ENCODE peak calls at places on chromosome 5, in six cellular contexts. One of them, this sample, is unnamed.

GRCh38 chr5:23412515-23412914 is 94.9 kb upstream of the PRDM9 start:
- DNase-seq in right cardiac atrium: no peak
- DNase-seq in tibial artery: no peak
- DNase-seq in effector memory CD4-positive, alpha-beta T cell: no peak
- DNase-seq in cardiac muscle cell: no peak
- DNase-seq in psoas muscle: no peak
- DNase-seq in this sample: no peak

GRCh38 chr5:170287532-170287931 is 10.0 kb downstream of the LCP2 start:
- DNase-seq in tibial artery: peak; percentile 79
- DNase-seq in psoas muscle: peak; percentile 70
- DNase-seq in effector memory CD4-positive, alpha-beta T cell: no peak
- DNase-seq in cardiac muscle cell: peak; percentile 51
- DNase-seq in right cardiac atrium: peak; percentile 65
- DNase-seq in this sample: peak; percentile 64

GRCh38 chr5:92979716-92980115 is 601.3 kb downstream of the NR2F1-AS1 start:
- DNase-seq in psoas muscle: no peak
- DNase-seq in effector memory CD4-positive, alpha-beta T cell: no peak
- DNase-seq in cardiac muscle cell: no peak
- DNase-seq in right cardiac atrium: no peak
- DNase-seq in tibial artery: no peak
- DNase-seq in this sample: no peak

GRCh38 chr5:139954462-139954861 is 88.6 kb downstream of the NRG2 start:
- DNase-seq in right cardiac atrium: no peak
- DNase-seq in psoas muscle: no peak
- DNase-seq in effector memory CD4-positive, alpha-beta T cell: no peak
- DNase-seq in cardiac muscle cell: no peak
- DNase-seq in tibial artery: no peak
- DNase-seq in this sample: no peak

GRCh38 chr5:58106754-58107410 is 353.0 kb downstream of the PLK2 start:
- DNase-seq in effector memory CD4-positive, alpha-beta T cell: no peak
- DNase-seq in tibial artery: no peak
- DNase-seq in psoas muscle: no peak
- DNase-seq in right cardiac atrium: no peak
- DNase-seq in cardiac muscle cell: no peak
- DNase-seq in this sample: no peak

GRCh38 chr5:61304611-61305369 is 27.3 kb upstream of the ZSWIM6 start:
- DNase-seq in right cardiac atrium: peak; percentile 39
- DNase-seq in tibial artery: no peak
- DNase-seq in cardiac muscle cell: peak; percentile 87
- DNase-seq in effector memory CD4-positive, alpha-beta T cell: no peak
- DNase-seq in psoas muscle: no peak
- DNase-seq in this sample: peak; percentile 57

GRCh38 chr5:53963958-53964357 is 346.4 kb downstream of the ARL15 start:
- DNase-seq in right cardiac atrium: no peak
- DNase-seq in psoas muscle: no peak
- DNase-seq in effector memory CD4-positive, alpha-beta T cell: no peak
- DNase-seq in cardiac muscle cell: no peak
- DNase-seq in tibial artery: no peak
- DNase-seq in this sample: no peak

GRCh38 chr5:96962540-96962991 is 26.7 kb downstream of the LNPEP start:
- DNase-seq in cardiac muscle cell: no peak
- DNase-seq in tibial artery: no peak
- DNase-seq in right cardiac atrium: no peak
- DNase-seq in effector memory CD4-positive, alpha-beta T cell: no peak
- DNase-seq in psoas muscle: no peak
- DNase-seq in this sample: no peak

GRCh38 chr5:84494453-84494852 is 109.8 kb upstream of the EDIL3 start:
- DNase-seq in right cardiac atrium: no peak
- DNase-seq in effector memory CD4-positive, alpha-beta T cell: no peak
- DNase-seq in psoas muscle: no peak
- DNase-seq in tibial artery: no peak
- DNase-seq in cardiac muscle cell: peak; percentile 75
- DNase-seq in this sample: no peak

GRCh38 chr5:169626779-169627178 is 10.3 kb upstream of the DOCK2 start:
- DNase-seq in psoas muscle: no peak
- DNase-seq in cardiac muscle cell: peak; percentile 96
- DNase-seq in tibial artery: no peak
- DNase-seq in effector memory CD4-positive, alpha-beta T cell: no peak
- DNase-seq in right cardiac atrium: no peak
- DNase-seq in this sample: no peak

GRCh38 chr5:161544350-161544765 is 2.2 kb downstream of the GABRB2 start:
- DNase-seq in psoas muscle: no peak
- DNase-seq in cardiac muscle cell: peak; percentile 64
- DNase-seq in tibial artery: no peak
- DNase-seq in right cardiac atrium: no peak
- DNase-seq in effector memory CD4-positive, alpha-beta T cell: no peak
- DNase-seq in this sample: no peak

GRCh38 chr5:95283761-95284511 is 958 bp downstream of the MCTP1 start:
- DNase-seq in right cardiac atrium: peak; percentile 15
- DNase-seq in cardiac muscle cell: peak; percentile 8
- DNase-seq in psoas muscle: no peak
- DNase-seq in effector memory CD4-positive, alpha-beta T cell: no peak
- DNase-seq in tibial artery: no peak
- DNase-seq in this sample: peak; percentile 49

GRCh38 chr5:95102080-95102479 is 182.8 kb downstream of the MCTP1 start:
- DNase-seq in tibial artery: no peak
- DNase-seq in effector memory CD4-positive, alpha-beta T cell: no peak
- DNase-seq in psoas muscle: no peak
- DNase-seq in right cardiac atrium: no peak
- DNase-seq in cardiac muscle cell: no peak
- DNase-seq in this sample: no peak

GRCh38 chr5:178382689-178383276 is 150.2 kb upstream of the PHYKPL start:
- DNase-seq in cardiac muscle cell: no peak
- DNase-seq in psoas muscle: no peak
- DNase-seq in effector memory CD4-positive, alpha-beta T cell: no peak
- DNase-seq in right cardiac atrium: no peak
- DNase-seq in tibial artery: no peak
- DNase-seq in this sample: no peak

GRCh38 chr5:33371660-33372059 is 69.1 kb upstream of the TARS1 start:
- DNase-seq in cardiac muscle cell: no peak
- DNase-seq in psoas muscle: no peak
- DNase-seq in tibial artery: no peak
- DNase-seq in right cardiac atrium: no peak
- DNase-seq in effector memory CD4-positive, alpha-beta T cell: no peak
- DNase-seq in this sample: no peak

GRCh38 chr5:1548702-1549523 is 25.2 kb upstream of the LPCAT1 start:
- DNase-seq in right cardiac atrium: no peak
- DNase-seq in psoas muscle: no peak
- DNase-seq in cardiac muscle cell: no peak
- DNase-seq in tibial artery: peak; percentile 44
- DNase-seq in effector memory CD4-positive, alpha-beta T cell: no peak
- DNase-seq in this sample: peak; percentile 28

GRCh38 chr5:169648725-169649124 is 11.7 kb downstream of the DOCK2 start:
- DNase-seq in right cardiac atrium: peak; percentile 19
- DNase-seq in tibial artery: no peak
- DNase-seq in cardiac muscle cell: peak; percentile 43
- DNase-seq in psoas muscle: no peak
- DNase-seq in effector memory CD4-positive, alpha-beta T cell: no peak
- DNase-seq in this sample: no peak

GRCh38 chr5:124748687-124749594 is 2.5 kb upstream of the ZNF608 start:
- DNase-seq in effector memory CD4-positive, alpha-beta T cell: no peak
- DNase-seq in right cardiac atrium: peak; percentile 57
- DNase-seq in tibial artery: peak; percentile 74
- DNase-seq in psoas muscle: peak; percentile 66
- DNase-seq in cardiac muscle cell: peak; percentile 95
- DNase-seq in this sample: peak; percentile 82

GRCh38 chr5:59790399-59791130 is 103.0 kb downstream of the PDE4D start:
- DNase-seq in cardiac muscle cell: peak; percentile 66
- DNase-seq in psoas muscle: no peak
- DNase-seq in right cardiac atrium: peak; percentile 24
- DNase-seq in tibial artery: no peak
- DNase-seq in effector memory CD4-positive, alpha-beta T cell: no peak
- DNase-seq in this sample: no peak

GRCh38 chr5:78429332-78429849 is 69.0 kb downstream of the SCAMP1 start:
- DNase-seq in effector memory CD4-positive, alpha-beta T cell: no peak
- DNase-seq in cardiac muscle cell: no peak
- DNase-seq in psoas muscle: no peak
- DNase-seq in tibial artery: no peak
- DNase-seq in right cardiac atrium: no peak
- DNase-seq in this sample: no peak

GRCh38 chr5:174319551-174319950 is 274.0 kb downstream of the NSG2 start:
- DNase-seq in cardiac muscle cell: no peak
- DNase-seq in effector memory CD4-positive, alpha-beta T cell: no peak
- DNase-seq in tibial artery: peak; percentile 51
- DNase-seq in right cardiac atrium: no peak
- DNase-seq in psoas muscle: no peak
- DNase-seq in this sample: no peak

GRCh38 chr5:14004598-14005394 is 60.3 kb upstream of the DNAH5 start:
- DNase-seq in effector memory CD4-positive, alpha-beta T cell: no peak
- DNase-seq in cardiac muscle cell: no peak
- DNase-seq in tibial artery: no peak
- DNase-seq in psoas muscle: no peak
- DNase-seq in right cardiac atrium: no peak
- DNase-seq in this sample: no peak

GRCh38 chr5:126673477-126673876 is 72.7 kb downstream of the PHAX start:
- DNase-seq in tibial artery: no peak
- DNase-seq in cardiac muscle cell: no peak
- DNase-seq in psoas muscle: no peak
- DNase-seq in right cardiac atrium: no peak
- DNase-seq in effector memory CD4-positive, alpha-beta T cell: no peak
- DNase-seq in this sample: no peak
- H3K27ac ChIP-seq in tibial artery: no peak overlapping the region
- H3K27ac ChIP-seq in cardiac muscle cell: no peak overlapping the region
- H3K27ac ChIP-seq in psoas muscle: no peak overlapping the region
- H3K27ac ChIP-seq in right cardiac atrium: no peak overlapping the region
- H3K27ac ChIP-seq in effector memory CD4-positive, alpha-beta T cell: no peak overlapping the region
- H3K27ac ChIP-seq in this sample: no peak overlapping the region

GRCh38 chr5:172857982-172858381 is 23.9 kb downstream of the ERGIC1 start:
- DNase-seq in right cardiac atrium: no peak
- DNase-seq in cardiac muscle cell: no peak
- DNase-seq in psoas muscle: no peak
- DNase-seq in tibial artery: no peak
- DNase-seq in effector memory CD4-positive, alpha-beta T cell: no peak
- DNase-seq in this sample: no peak

GRCh38 chr5:172854958-172855357 is 20.9 kb downstream of the ERGIC1 start:
- DNase-seq in effector memory CD4-positive, alpha-beta T cell: no peak
- DNase-seq in psoas muscle: no peak
- DNase-seq in right cardiac atrium: no peak
- DNase-seq in cardiac muscle cell: no peak
- DNase-seq in tibial artery: no peak
- DNase-seq in this sample: no peak

GRCh38 chr5:172854451-172854871 is 20.4 kb downstream of the ERGIC1 start:
- DNase-seq in tibial artery: peak; percentile 92
- DNase-seq in cardiac muscle cell: no peak
- DNase-seq in right cardiac atrium: peak; percentile 58
- DNase-seq in effector memory CD4-positive, alpha-beta T cell: no peak
- DNase-seq in psoas muscle: peak; percentile 74
- DNase-seq in this sample: no peak

GRCh38 chr5:172855597-172856292 is 21.7 kb downstream of the ERGIC1 start:
- DNase-seq in effector memory CD4-positive, alpha-beta T cell: no peak
- DNase-seq in right cardiac atrium: peak; percentile 72
- DNase-seq in cardiac muscle cell: no peak
- DNase-seq in tibial artery: peak; percentile 85
- DNase-seq in psoas muscle: peak; percentile 80
- DNase-seq in this sample: no peak

DNA sequence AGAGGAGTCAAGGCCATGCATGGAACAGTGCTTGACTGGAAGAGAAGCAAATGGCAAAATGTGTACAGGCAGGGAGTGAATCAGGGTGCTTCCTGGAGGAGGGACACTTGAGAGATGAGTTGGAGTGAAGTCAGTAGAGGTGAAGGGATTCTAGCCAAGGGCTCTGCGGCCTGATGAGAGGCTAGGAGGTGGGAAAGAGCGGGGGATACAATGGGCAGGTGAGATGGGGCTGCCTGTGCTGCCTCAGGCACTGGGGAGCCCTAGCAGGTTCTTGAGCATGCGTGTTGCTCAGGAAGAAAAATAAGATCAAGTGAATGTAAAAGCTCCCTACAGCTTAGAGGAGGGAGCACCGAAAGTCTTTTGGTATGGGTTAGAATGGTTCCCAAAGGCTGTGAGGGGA is 22.3 kb downstream of the ERGIC1 start:
- DNase-seq in tibial artery: no peak
- DNase-seq in cardiac muscle cell: no peak
- DNase-seq in psoas muscle: no peak
- DNase-seq in effector memory CD4-positive, alpha-beta T cell: no peak
- DNase-seq in right cardiac atrium: no peak
- DNase-seq in this sample: no peak
- H3K27ac ChIP-seq in tibial artery: peak overlapping the region; percentile 89
- H3K27ac ChIP-seq in cardiac muscle cell: no peak overlapping the region
- H3K27ac ChIP-seq in psoas muscle: peak overlapping the region; percentile 64
- H3K27ac ChIP-seq in effector memory CD4-positive, alpha-beta T cell: no peak overlapping the region
- H3K27ac ChIP-seq in right cardiac atrium: peak overlapping the region; percentile 40
- H3K27ac ChIP-seq in this sample: peak overlapping the region; percentile 46

GRCh38 chr5:55933377-55934116 is 61.2 kb downstream of the IL6ST start:
- DNase-seq in right cardiac atrium: no peak
- DNase-seq in effector memory CD4-positive, alpha-beta T cell: no peak
- DNase-seq in psoas muscle: no peak
- DNase-seq in cardiac muscle cell: no peak
- DNase-seq in tibial artery: no peak
- DNase-seq in this sample: no peak

GRCh38 chr5:55935371-55935770 is 59.4 kb downstream of the IL6ST start:
- DNase-seq in right cardiac atrium: no peak
- DNase-seq in effector memory CD4-positive, alpha-beta T cell: no peak
- DNase-seq in cardiac muscle cell: no peak
- DNase-seq in psoas muscle: no peak
- DNase-seq in tibial artery: no peak
- DNase-seq in this sample: no peak

GRCh38 chr5:55934720-55935119 is 60.0 kb downstream of the IL6ST start:
- DNase-seq in psoas muscle: no peak
- DNase-seq in effector memory CD4-positive, alpha-beta T cell: no peak
- DNase-seq in right cardiac atrium: no peak
- DNase-seq in tibial artery: no peak
- DNase-seq in cardiac muscle cell: no peak
- DNase-seq in this sample: no peak

GRCh38 chr5:55934117-55934613 is 60.6 kb downstream of the IL6ST start:
- DNase-seq in tibial artery: no peak
- DNase-seq in effector memory CD4-positive, alpha-beta T cell: no peak
- DNase-seq in right cardiac atrium: no peak
- DNase-seq in cardiac muscle cell: peak; percentile 38
- DNase-seq in psoas muscle: no peak
- DNase-seq in this sample: peak; percentile 86

GRCh38 chr5:55932700-55933099 is 62.1 kb downstream of the IL6ST start:
- DNase-seq in right cardiac atrium: no peak
- DNase-seq in effector memory CD4-positive, alpha-beta T cell: no peak
- DNase-seq in cardiac muscle cell: no peak
- DNase-seq in psoas muscle: no peak
- DNase-seq in tibial artery: no peak
- DNase-seq in this sample: no peak
- H3K27ac ChIP-seq in right cardiac atrium: no peak overlapping the region
- H3K27ac ChIP-seq in effector memory CD4-positive, alpha-beta T cell: no peak overlapping the region
- H3K27ac ChIP-seq in cardiac muscle cell: no peak overlapping the region
- H3K27ac ChIP-seq in psoas muscle: no peak overlapping the region
- H3K27ac ChIP-seq in tibial artery: no peak overlapping the region
- H3K27ac ChIP-seq in this sample: no peak overlapping the region

GRCh38 chr5:151253604-151253948 is 591 bp downstream of the GM2A start:
- DNase-seq in right cardiac atrium: no peak
- DNase-seq in psoas muscle: no peak
- DNase-seq in effector memory CD4-positive, alpha-beta T cell: no peak
- DNase-seq in tibial artery: no peak
- DNase-seq in cardiac muscle cell: no peak
- DNase-seq in this sample: no peak
- H3K27ac ChIP-seq in right cardiac atrium: peak overlapping the region; percentile 86
- H3K27ac ChIP-seq in psoas muscle: peak overlapping the region; percentile 81
- H3K27ac ChIP-seq in effector memory CD4-positive, alpha-beta T cell: no peak overlapping the region
- H3K27ac ChIP-seq in tibial artery: peak overlapping the region; percentile 57
- H3K27ac ChIP-seq in cardiac muscle cell: peak overlapping the region; percentile 82
- H3K27ac ChIP-seq in this sample: peak overlapping the region; percentile 84

This sample was measured in lung.